ENCODE peak calls at places on chromosomes 3 and 15, in nine cellular contexts. X is CD4-positive, CD25-positive, alpha-beta regulatory T cell; L is SK-N-SH; E is CD8-positive, alpha-beta T cell; J is dorsolateral prefrontal cortex; R is H9; A is Panc1; U is heart right ventricle; M is CD4-positive, alpha-beta memory T cell. S is an unnamed sample.
A peak's percentile ranks its signal among the peaks of the same experiment; 100 is the strongest.

GRCh38 chr3:31974454-31974853 is 6.6 kb downstream of the OSBPL10 start:
- DNase-seq in U (no peak), J (no peak), L (no peak), R (no peak), E (no peak), M (no peak), X (no peak), A (no peak), S (no peak)

GRCh38 chr3:129118745-129119144 is 2.9 kb downstream of the RAB43 start:
- DNase-seq in E (peak; percentile 71), U (no peak), M (peak; percentile 87), A (no peak), R (no peak), X (peak; percentile 83), L (no peak), J (no peak), S (no peak)

GRCh38 chr3:156626104-156626503 is 48.3 kb upstream of the TIPARP start:
- DNase-seq in M (no peak), A (no peak), E (no peak), R (no peak), J (no peak), U (no peak), X (peak; percentile 47), L (no peak), S (no peak)

GRCh38 chr3:62493116-62493801 is 119.9 kb upstream of the FEZF2 start:
- DNase-seq in A (no peak), X (no peak), U (no peak), R (no peak), M (no peak), L (peak; percentile 11), E (no peak), J (no peak), S (no peak)

GRCh38 chr15:82571722-82572222 is 31.5 kb upstream of the RPS17 start:
- DNase-seq in X (peak; percentile 2), M (no peak), A (no peak), J (peak; percentile 92), L (peak; percentile 80), E (no peak), U (peak; percentile 47), R (peak; percentile 71), S (peak; percentile 79)

GRCh38 chr15:70902105-70902504 is 9.5 kb downstream of the LRRC49 start:
- DNase-seq in E (no peak), X (no peak), U (no peak), A (no peak), R (no peak), L (no peak), M (no peak), J (no peak), S (no peak)

GRCh38 chr3:155233213-155233612 is 60.3 kb downstream of the STRIT1 start:
- DNase-seq in L (peak; percentile 23), J (peak; percentile 6), X (no peak), E (no peak), A (no peak), M (no peak), U (no peak), R (no peak), S (peak; percentile 51)

GRCh38 chr3:172137287-172138030 is 98.1 kb downstream of the FNDC3B start:
- DNase-seq in A (no peak), X (no peak), M (no peak), R (no peak), U (no peak), L (no peak), J (no peak), E (no peak), S (no peak)

GRCh38 chr3:189172668-189173419 is 1.1 kb downstream of the TPRG1 start:
- DNase-seq in A (no peak), J (no peak), U (no peak), M (no peak), R (no peak), E (no peak), X (peak; percentile 32), L (no peak), S (no peak)

GRCh38 chr3:160801386-160802118 is 45.5 kb downstream of the PPM1L start:
- DNase-seq in M (no peak), A (no peak), J (peak; percentile 32), R (no peak), E (no peak), X (peak; percentile 85), U (peak; percentile 7), L (no peak), S (peak; percentile 85)

GRCh38 chr3:160796813-160797164 is 40.8 kb downstream of the PPM1L start:
- DNase-seq in U (no peak), J (no peak), A (no peak), M (no peak), E (no peak), L (no peak), R (no peak), X (no peak), S (no peak)

GRCh38 chr3:160793853-160794252 is 37.8 kb downstream of the PPM1L start:
- DNase-seq in R (no peak), E (no peak), J (no peak), L (no peak), U (no peak), A (no peak), X (no peak), M (no peak), S (no peak)

GRCh38 chr3:160796089-160796812 is 40.2 kb downstream of the PPM1L start:
- DNase-seq in M (no peak), U (no peak), J (no peak), E (no peak), R (no peak), L (no peak), X (no peak), A (no peak), S (no peak)

DNA sequence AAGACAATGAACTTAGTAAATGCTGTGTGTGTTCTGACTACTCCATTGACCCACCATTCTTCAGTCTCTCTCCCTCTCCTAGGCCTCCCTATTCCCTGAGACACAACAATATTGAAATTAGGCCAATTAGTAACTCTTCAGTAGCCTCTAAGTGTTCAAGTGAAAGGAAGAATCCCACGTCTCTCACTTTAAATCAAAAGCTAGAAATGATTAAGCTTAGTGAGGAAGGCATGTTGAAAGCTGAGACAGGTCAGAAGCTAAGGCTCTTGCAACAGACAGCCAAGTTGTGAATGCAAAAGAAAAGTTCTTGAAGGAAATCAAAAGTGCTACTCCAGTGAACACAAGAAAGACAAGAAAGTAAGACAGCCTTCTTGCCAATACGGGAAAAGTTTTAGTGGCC is 41.3 kb downstream of the PPM1L start:
- DNase-seq in J (no peak), L (no peak), E (no peak), X (no peak), A (no peak), R (no peak), M (no peak), U (no peak), S (no peak)
- H3K27ac ChIP-seq in J (no peak overlapping the region), L (no peak overlapping the region), E (no peak overlapping the region), X (no peak overlapping the region), A (no peak overlapping the region), R (no peak overlapping the region), M (no peak overlapping the region), U (no peak overlapping the region), S (no peak overlapping the region)

DNA sequence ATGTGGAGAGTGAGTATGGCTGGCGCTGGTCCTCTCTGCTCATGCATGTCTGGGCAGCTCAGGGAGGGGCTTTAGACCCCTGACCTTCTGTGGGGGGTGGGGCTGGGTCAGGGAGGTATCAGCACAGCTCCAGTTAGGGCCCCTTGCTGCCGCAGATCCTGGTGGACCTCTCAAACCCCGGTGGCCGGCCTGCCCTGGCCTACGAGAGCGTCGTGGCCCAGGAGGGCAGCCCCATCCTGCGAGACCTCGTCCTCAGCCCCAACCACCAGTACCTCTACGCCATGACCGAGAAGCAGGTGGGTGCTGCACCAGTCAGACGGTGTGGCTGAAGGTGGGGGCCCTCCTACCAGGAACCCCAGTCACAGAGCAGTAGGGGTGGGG is 20.2 kb downstream of the PLXNA1 start:
- DNase-seq in R (no peak), L (no peak), J (no peak), U (no peak), X (no peak), E (no peak), A (no peak), M (no peak), S (no peak)
- H3K27ac ChIP-seq in R (no peak overlapping the region), L (peak overlapping the region; percentile 97), J (no peak overlapping the region), U (no peak overlapping the region), X (no peak overlapping the region), E (no peak overlapping the region), A (no peak overlapping the region), M (no peak overlapping the region), S (no peak overlapping the region)

GRCh38 chr3:37992271-37993066 is 1.9 kb downstream of the VILL start:
- DNase-seq in J (no peak), A (no peak), X (no peak), E (no peak), U (no peak), L (no peak), R (no peak), M (peak; percentile 16), S (no peak)

GRCh38 chr3:37991823-37992222 is 1.2 kb downstream of the VILL start:
- DNase-seq in A (no peak), J (no peak), L (no peak), U (no peak), E (no peak), X (no peak), M (no peak), R (no peak), S (peak; percentile 13)

GRCh38 chr3:37990527-37990926 is at the start of gene VILL:
- DNase-seq in A (no peak), J (no peak), M (no peak), R (no peak), X (no peak), E (no peak), U (no peak), L (no peak), S (no peak)

GRCh38 chr3:37989821-37990480 is 635 bp upstream of the VILL start:
- DNase-seq in E (no peak), J (no peak), A (no peak), L (no peak), M (no peak), X (no peak), R (no peak), U (no peak), S (no peak)

DNA sequence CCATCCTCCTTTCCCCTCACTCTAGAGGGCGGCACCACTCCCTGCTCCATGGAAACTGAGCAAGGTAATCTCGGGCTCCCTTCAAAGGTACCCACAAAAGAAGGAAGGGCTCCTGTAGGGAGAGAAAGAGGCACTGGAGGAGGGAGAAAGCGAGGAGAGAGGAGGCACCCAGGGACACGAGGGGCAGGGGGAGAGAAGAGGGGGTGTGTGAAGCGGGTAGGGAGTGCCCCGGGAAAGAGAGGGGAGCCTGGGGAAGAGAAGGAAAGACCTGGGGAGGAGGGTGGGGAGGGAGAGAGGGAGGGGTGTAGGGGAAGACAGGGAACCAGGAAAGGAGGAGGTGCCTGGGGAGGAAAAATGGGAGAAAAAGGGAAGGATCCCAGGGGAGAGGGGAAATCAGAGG is 523 bp downstream of the VILL start:
- DNase-seq in A (no peak), L (no peak), U (no peak), E (no peak), M (no peak), R (no peak), X (no peak), J (no peak), S (no peak)
- H3K27ac ChIP-seq in A (no peak overlapping the region), L (no peak overlapping the region), U (no peak overlapping the region), E (no peak overlapping the region), M (no peak overlapping the region), R (no peak overlapping the region), X (no peak overlapping the region), J (no peak overlapping the region), S (no peak overlapping the region)

DNA sequence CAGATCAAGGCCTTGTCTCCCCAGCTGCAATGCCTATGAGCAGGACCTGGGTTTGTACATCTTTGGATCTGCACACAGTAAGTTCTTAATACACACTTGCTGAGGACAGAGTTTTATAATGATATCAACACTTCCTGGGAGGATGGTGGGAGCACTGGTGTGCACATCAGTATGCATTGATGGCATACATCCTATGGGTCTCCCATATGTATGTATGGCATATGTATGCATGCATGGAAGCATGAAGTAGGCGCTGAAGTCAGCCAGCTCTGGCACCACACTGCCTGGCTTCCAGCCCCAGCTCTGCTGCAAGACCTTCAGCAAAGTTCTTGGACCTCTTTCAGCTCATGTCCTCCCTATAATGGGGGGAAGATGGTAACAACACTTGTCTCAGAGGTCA is 68.2 kb downstream of the MYLK start:
- DNase-seq in M (no peak), E (no peak), R (no peak), L (no peak), X (no peak), U (no peak), J (no peak), A (no peak), S (no peak)
- H3K27ac ChIP-seq in M (no peak overlapping the region), E (no peak overlapping the region), R (no peak overlapping the region), L (peak overlapping the region; percentile 91), X (no peak overlapping the region), U (no peak overlapping the region), J (no peak overlapping the region), A (no peak overlapping the region), S (peak overlapping the region; percentile 52)